ENCODE peak calls at places on chromosome 10, in four cellular contexts. U is HepG2, M is H1, Q is K562. O is an unnamed sample.
A peak's percentile ranks its signal among the peaks of the same experiment; 100 is the strongest.

GRCh38 chr10:65675236-65675635 is 1250.6 kb upstream of the LRRTM3 start:
- DNase-seq in U (peak; percentile 59), Q (no peak), M (no peak), O (no peak)

GRCh38 chr10:93873427-93874115 is 20.2 kb upstream of the SLC35G1 start:
- DNase-seq in M (no peak), Q (no peak), U (no peak), O (no peak)

GRCh38 chr10:96280859-96281258 is 9.5 kb upstream of the BLNK start:
- DNase-seq in M (no peak), Q (no peak), U (no peak), O (no peak)

GRCh38 chr10:10804998-10805737 is 212.5 kb upstream of the CELF2 start:
- DNase-seq in U (peak; percentile 18), M (no peak), Q (no peak), O (no peak)

GRCh38 chr10:88991161-88991899 is 732 bp downstream of the FAS start:
- DNase-seq in Q (peak; percentile 13), U (peak; percentile 54), M (no peak), O (no peak)

GRCh38 chr10:122142652-122143237 is 128.4 kb upstream of the BTBD16 start:
- DNase-seq in U (no peak), Q (peak; percentile 73), M (no peak), O (no peak)

GRCh38 chr10:121617176-121617575 is 18.9 kb upstream of the FGFR2 start:
- DNase-seq in Q (no peak), M (no peak), U (no peak), O (no peak)

GRCh38 chr10:8092428-8092827 is 37.9 kb downstream of the GATA3 start:
- DNase-seq in M (no peak), U (no peak), Q (no peak), O (no peak)

DNA sequence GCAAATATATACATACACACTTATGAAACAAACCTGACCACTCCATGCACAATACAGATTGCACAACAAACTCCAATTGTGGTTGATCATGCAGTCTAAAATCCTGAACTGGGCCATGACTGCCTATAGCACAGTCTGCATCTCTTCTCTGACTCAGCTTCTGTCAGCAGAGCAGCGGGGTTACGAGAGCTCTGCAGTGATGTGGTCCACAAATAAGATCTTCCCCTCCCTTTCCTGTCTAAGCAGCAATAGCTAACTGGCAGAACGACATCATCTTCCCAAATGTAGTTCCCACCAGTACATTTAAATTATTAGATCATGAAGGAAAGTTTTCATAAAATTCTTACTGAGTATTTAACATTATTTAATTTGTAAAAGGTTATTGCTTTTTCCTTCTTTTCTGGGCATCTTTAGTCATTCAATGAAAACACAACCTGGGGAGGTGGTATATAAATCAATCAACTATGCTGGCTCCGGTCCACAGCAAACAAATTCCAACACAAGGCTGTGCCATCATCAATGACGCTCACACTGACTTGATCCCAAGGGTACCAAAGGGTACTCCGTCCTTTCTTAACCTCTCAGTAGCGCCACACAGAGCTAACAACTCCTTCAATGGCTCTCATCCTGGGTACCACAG is 17.1 kb downstream of the ARHGAP21 start:
- DNase-seq in Q (no peak), U (peak; percentile 63), M (no peak), O (no peak)
- TF ChIP-seq ATF2 in Q (no peak), U (no peak), M (no peak), O (no peak)

DNA sequence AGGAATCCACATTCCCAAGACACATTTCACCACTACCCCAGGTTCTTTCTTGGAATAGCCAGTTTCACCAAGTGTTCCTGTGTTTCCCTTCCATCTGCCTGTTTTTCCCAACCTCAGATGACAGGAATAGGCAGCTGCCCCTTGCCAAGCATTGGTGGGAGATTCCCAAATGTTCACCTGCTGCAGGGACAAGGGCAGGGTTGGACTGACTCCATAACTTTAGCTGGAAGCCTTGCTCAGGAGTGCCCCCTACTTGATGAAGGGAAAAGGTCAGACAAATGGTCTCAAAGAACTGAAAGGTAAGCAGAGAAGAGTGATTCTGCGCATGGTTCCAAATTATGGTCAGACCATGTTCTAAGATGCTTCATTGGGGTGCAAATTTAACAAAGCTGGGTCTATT is 45.1 kb upstream of the LYZL1 start:
- DNase-seq in Q (peak; percentile 17), U (no peak), M (no peak), O (no peak)
- TF ChIP-seq JUND in Q (no peak), U (no peak), M (no peak), O (no peak)

GRCh38 chr10:80487791-80488538 is 33.9 kb downstream of the TSPAN14 start:
- DNase-seq in U (no peak), Q (no peak), M (no peak), O (no peak)
- TF ChIP-seq ATF2 in U (no peak), Q (no peak), M (no peak), O (no peak)

DNA sequence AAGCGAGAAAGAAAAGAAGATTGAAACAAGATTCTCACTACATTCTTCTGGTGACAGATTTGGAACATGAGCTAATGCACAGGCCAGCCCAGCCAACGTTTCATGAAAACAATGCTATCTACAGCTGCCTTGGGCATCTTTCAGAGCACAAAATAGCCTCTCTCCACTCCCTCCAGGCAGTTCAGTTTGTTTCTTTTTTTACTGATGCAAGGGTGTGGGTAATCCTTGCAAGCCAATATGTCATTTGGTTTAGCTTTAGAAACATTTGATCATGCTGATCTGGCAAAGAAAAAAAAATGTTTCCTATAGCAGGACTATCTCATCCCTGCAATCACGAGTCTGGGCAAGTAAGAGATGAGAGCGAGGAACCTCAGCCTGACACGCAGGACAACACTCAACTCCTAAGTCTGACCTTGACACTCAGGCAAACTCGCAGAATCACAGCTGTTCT is 35.9 kb downstream of the SVIL start:
- DNase-seq in Q (no peak), M (no peak), U (no peak), O (no peak)
- TF ChIP-seq JUND in Q (no peak), M (no peak), U (no peak), O (no peak)

GRCh38 chr10:86734209-86734988 is 22.0 kb upstream of the BMPR1A start:
- DNase-seq in U (no peak), M (no peak), Q (no peak), O (no peak)
- TF ChIP-seq ATF2 in U (no peak), M (no peak), Q (no peak), O (no peak)

GRCh38 chr10:43408331-43408709 is 666 bp downstream of the HNRNPF start:
- DNase-seq in U (no peak), M (no peak), Q (no peak), O (no peak)

GRCh38 chr10:43410345-43410744 is 1.4 kb upstream of the HNRNPF start:
- DNase-seq in Q (no peak), U (no peak), M (no peak), O (no peak)

GRCh38 chr10:43409385-43410109 is 561 bp upstream of the HNRNPF start:
- DNase-seq in U (no peak), Q (no peak), M (no peak), O (no peak)

GRCh38 chr10:43408710-43409384 is at the start of gene HNRNPF:
- DNase-seq in M (peak; percentile 86), U (peak; percentile 87), Q (peak; percentile 87), O (peak; percentile 77)

GRCh38 chr10:43411536-43411935 is 2.5 kb upstream of the HNRNPF start:
- DNase-seq in U (no peak), M (no peak), Q (no peak), O (no peak)
- TF ChIP-seq JUND in U (no peak), M (no peak), Q (no peak), O (no peak)

DNA sequence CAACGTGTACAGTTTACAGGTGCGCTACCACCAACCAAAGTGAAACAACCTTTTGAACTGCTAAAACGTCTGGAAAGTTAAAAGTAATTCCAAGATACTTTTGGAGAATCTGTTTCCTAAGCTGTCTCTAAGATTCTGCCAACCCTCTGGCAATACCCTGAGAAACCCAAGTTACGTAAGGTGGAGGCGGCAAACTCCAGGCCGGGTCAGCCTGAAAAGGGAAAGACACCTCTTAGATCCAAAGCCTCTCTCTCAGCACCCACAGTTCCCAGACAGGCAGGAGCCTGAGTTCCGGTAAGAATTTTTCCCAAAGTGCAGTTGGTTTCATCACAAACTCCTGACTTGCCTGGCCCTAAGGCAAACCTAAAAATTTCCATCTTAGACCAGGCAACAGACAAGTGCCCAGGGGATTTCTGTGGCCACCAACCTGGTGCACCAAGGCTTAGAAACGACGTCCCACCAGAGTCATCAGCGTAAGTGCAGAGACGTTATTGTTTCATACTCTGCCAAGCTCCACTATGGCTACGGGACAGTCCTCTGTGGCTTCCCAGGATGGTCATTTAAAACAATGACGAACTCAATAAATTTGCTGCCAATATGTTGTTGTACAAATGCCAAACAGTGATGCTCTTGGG is 205.7 kb upstream of the FRMD4A start:
- DNase-seq in U (peak; percentile 32), Q (no peak), M (no peak), O (no peak)
- TF ChIP-seq ATF2 in U (no peak), Q (no peak), M (no peak), O (no peak)